ENCODE peak calls at places on chromosomes 5 and 9, in six cellular contexts. K is fibroblast of the aortic adventitia, R is AG10803, I is lower lobe of right lung, J is epithelial cell of proximal tubule, C is astrocyte of the spinal cord. F is an unnamed sample.

GRCh38 chr5:178323961-178324360 is 91.4 kb upstream of the PHYKPL start:
- DNase-seq in R (no peak), C (no peak), I (no peak), K (no peak), J (no peak), F (no peak)

GRCh38 chr5:10288600-10289213 is 19.0 kb downstream of the CMBL start:
- DNase-seq in C (no peak), R (no peak), K (no peak), I (peak), J (peak), F (no peak)

GRCh38 chr9:98380065-98380681 is 124.7 kb upstream of the TBC1D2 start:
- DNase-seq in K (peak), C (peak), R (peak), I (no peak), J (peak), F (no peak)

GRCh38 chr5:97115932-97116331 is 26.5 kb downstream of the LIX1 start:
- DNase-seq in J (no peak), R (no peak), C (no peak), K (no peak), I (no peak), F (no peak)

GRCh38 chr9:134099123-134099761 is 31.4 kb upstream of the BRD3 start:
- DNase-seq in I (no peak), K (peak), C (peak), J (peak), R (peak), F (no peak)

GRCh38 chr5:142433526-142434321 is 108.9 kb upstream of the SPRY4 start:
- DNase-seq in J (no peak), C (peak), K (peak), R (peak), I (no peak), F (no peak)

GRCh38 chr9:88583901-88584596 is 49.1 kb downstream of the NXNL2 start:
- DNase-seq in J (no peak), C (peak), I (no peak), R (peak), K (peak), F (peak)

GRCh38 chr5:56345352-56345751 is 112.2 kb upstream of the ANKRD55 start:
- DNase-seq in I (no peak), R (no peak), C (no peak), K (no peak), J (no peak), F (no peak)

GRCh38 chr9:121926417-121926816 is 166.7 kb downstream of the TTLL11 start:
- DNase-seq in K (no peak), J (no peak), C (no peak), R (no peak), I (no peak), F (no peak)

GRCh38 chr9:6215562-6215961 is at the start of gene IL33:
- DNase-seq in R (no peak), I (no peak), K (peak), C (no peak), J (no peak), F (no peak)

GRCh38 chr5:2917524-2917923 is 166.0 kb upstream of the IRX2 start:
- DNase-seq in R (no peak), C (no peak), K (no peak), J (no peak), I (no peak), F (no peak)

GRCh38 chr5:71830626-71831539 is 111.8 kb downstream of the CARTPT start:
- DNase-seq in R (peak), J (no peak), K (peak), C (peak), I (peak), F (peak)

GRCh38 chr9:89223398-89223977 is 44.9 kb upstream of the SHC3 start:
- DNase-seq in R (peak), C (no peak), J (no peak), K (peak), I (no peak), F (no peak)

GRCh38 chr9:123550797-123551196 is 194.8 kb downstream of the CRB2 start:
- DNase-seq in C (no peak), I (no peak), J (no peak), R (no peak), K (no peak), F (no peak)

GRCh38 chr5:155406815-155407214 is 393.3 kb downstream of the KIF4B start:
- DNase-seq in C (no peak), K (no peak), I (no peak), R (no peak), J (no peak), F (no peak)

GRCh38 chr9:3478549-3478953 is 47.2 kb downstream of the RFX3 start:
- DNase-seq in I (no peak), R (peak), J (peak), K (peak), C (no peak), F (no peak)

GRCh38 chr5:65037845-65038815 is 269.4 kb downstream of the CWC27 start:
- DNase-seq in C (no peak), I (no peak), J (no peak), R (no peak), K (no peak), F (no peak)

GRCh38 chr5:143019614-143020515 is 249.7 kb downstream of the ARHGAP26 start:
- DNase-seq in C (no peak), I (no peak), R (no peak), K (no peak), J (no peak), F (peak)

GRCh38 chr9:18238254-18238653 is 235.7 kb upstream of the ADAMTSL1 start:
- DNase-seq in J (peak), C (peak), K (peak), I (no peak), R (peak), F (peak)

GRCh38 chr5:51387854-51388320 is 4.6 kb downstream of the ISL1 start:
- DNase-seq in K (no peak), R (no peak), J (no peak), I (no peak), C (no peak), F (no peak)

GRCh38 chr9:93200449-93200742 is 16.5 kb downstream of the WNK2 start:
- DNase-seq in K (no peak), C (no peak), J (no peak), R (no peak), I (peak), F (no peak)

GRCh38 chr5:553874-554273 is 29.6 kb upstream of the SLC9A3 start:
- DNase-seq in J (no peak), C (no peak), K (no peak), R (no peak), I (no peak), F (no peak)

GRCh38 chr5:6585939-6586646 is 46.8 kb downstream of the NSUN2 start:
- DNase-seq in K (no peak), J (no peak), R (no peak), I (no peak), C (no peak), F (no peak)

GRCh38 chr5:5467737-5468136 is 45.3 kb downstream of the ICE1 start:
- DNase-seq in J (no peak), R (no peak), K (peak), C (peak), I (no peak), F (no peak)

GRCh38 chr9:78857371-78858225 is 560.7 kb downstream of the PSAT1 start:
- DNase-seq in J (no peak), C (no peak), I (no peak), R (no peak), K (no peak), F (no peak)

GRCh38 chr5:157828949-157829639 is 29.9 kb downstream of the CLINT1 start:
- DNase-seq in C (no peak), J (no peak), R (no peak), K (no peak), I (no peak), F (no peak)

GRCh38 chr9:134190232-134191121 is 26.1 kb upstream of the RNU6ATAC start:
- DNase-seq in R (no peak), C (no peak), I (no peak), J (no peak), K (no peak), F (no peak)

GRCh38 chr5:14216902-14217301 is 73.8 kb downstream of the TRIO start:
- DNase-seq in C (no peak), I (peak), K (no peak), J (peak), R (no peak), F (peak)

GRCh38 chr5:168167338-168167737 is 124.1 kb upstream of the WWC1 start:
- DNase-seq in R (no peak), C (no peak), K (no peak), I (no peak), J (no peak), F (no peak)

GRCh38 chr5:67493676-67494075 is 297.1 kb upstream of the CD180 start:
- DNase-seq in R (peak), K (peak), J (no peak), C (peak), I (no peak), F (no peak)

GRCh38 chr5:35754481-35754880 is 102.2 kb upstream of the IL7R start:
- DNase-seq in R (no peak), C (no peak), J (no peak), I (no peak), K (no peak), F (no peak)

GRCh38 chr5:169826618-169827017 is 153.7 kb downstream of the INSYN2B start:
- DNase-seq in I (no peak), R (no peak), C (no peak), K (no peak), J (no peak), F (no peak)
- TF ChIP-seq CTCF in I (no peak), R (peak), C (peak), K (peak), J (peak), F (peak)

DNA sequence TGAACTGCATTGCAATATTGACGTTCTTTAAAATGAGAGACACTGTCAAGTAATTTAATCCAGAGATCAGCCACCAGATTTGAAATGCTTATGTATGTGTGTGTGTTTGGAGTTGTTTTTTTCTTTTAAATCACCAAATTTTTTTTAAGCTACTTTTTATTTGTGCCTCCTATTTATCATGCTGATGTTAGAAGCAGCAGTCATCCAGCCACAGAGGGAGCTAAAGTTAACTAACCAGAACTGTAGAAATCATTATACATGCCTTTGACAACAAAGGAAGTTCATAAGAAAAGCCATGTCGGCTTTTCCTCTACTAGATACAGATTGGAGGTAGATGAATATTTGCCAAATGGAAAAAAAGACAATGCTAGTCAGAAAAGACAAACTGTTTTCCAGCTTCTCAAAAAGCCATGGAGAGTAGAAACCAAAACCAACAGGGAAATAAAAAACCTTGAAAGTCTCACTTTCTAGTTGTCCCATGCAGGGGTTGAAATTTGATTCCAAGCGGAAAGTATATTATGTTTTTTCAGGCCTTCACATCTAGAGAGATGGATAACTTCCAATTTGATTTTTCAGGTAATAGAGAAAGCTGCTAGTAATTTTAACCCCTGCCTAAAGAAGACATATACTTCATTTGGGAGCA is 4.5 kb downstream of the PURA start:
- DNase-seq in K (no peak), R (peak), C (no peak), J (no peak), I (no peak), F (no peak)
- H3K4me3 ChIP-seq in K (no peak), R (no peak), C (no peak), J (no peak), I (no peak), F (no peak)

DNA sequence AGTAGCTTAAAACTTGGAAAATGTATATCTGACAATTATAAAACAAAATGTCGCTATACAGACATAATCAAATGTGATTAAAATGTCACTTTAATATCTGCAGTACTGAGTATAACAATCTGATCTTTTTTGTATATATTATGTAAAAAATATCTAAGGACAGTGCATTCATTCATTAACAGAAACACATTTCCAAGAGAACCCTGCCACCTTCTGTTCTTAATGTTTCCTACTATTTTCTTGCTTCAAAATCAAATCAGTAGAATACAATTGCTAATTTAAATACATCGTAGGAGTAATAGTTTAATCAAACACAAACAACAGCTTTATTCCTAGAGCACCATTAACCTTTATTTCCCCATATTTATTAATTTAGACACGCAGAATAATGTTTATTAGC is 142.6 kb upstream of the ST8SIA4 start:
- DNase-seq in R (no peak), C (peak), J (no peak), K (peak), I (no peak), F (peak)
- TF ChIP-seq CTCF in R (no peak), C (peak), J (no peak), K (no peak), I (peak), F (no peak)

DNA sequence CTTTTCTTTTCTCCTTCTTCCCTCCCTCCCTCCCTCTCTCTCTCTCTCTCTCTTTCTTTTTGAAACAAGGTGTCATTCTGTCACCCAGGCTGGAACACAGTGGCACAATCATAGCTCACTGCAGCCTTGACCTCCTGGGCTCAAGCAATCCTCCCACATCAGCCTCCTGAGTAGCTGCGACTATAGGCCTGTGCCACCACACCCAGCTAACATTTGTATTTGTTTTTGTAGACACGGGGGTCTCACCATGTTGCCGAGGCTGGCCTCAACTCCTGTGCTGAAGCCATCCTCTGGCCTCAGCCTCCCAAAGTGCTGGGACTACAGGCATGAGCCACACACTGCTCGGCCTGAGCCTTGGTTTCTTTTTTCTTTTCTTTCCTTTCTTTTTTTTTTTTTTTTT is 45.8 kb downstream of the PLPP7 start:
- DNase-seq in R (no peak), C (no peak), K (no peak), I (peak), J (no peak), F (no peak)
- H3K4me3 ChIP-seq in R (no peak), C (no peak), K (no peak), I (no peak), J (no peak), F (no peak)

GRCh38 chr9:130446111-130446861 is 1.5 kb downstream of the ASS1 start:
- DNase-seq in C (peak), R (peak), J (no peak), I (peak), K (peak), F (no peak)

GRCh38 chr9:130443840-130444492 is 795 bp upstream of the ASS1 start:
- DNase-seq in R (no peak), J (no peak), I (no peak), C (no peak), K (no peak), F (no peak)

GRCh38 chr9:130447193-130447816 is 2.5 kb downstream of the ASS1 start:
- DNase-seq in C (no peak), K (no peak), I (no peak), R (no peak), J (no peak), F (no peak)

GRCh38 chr9:130444565-130445221 is at the start of gene ASS1:
- DNase-seq in R (peak), C (peak), K (no peak), J (no peak), I (peak), F (no peak)

GRCh38 chr9:130445268-130445983 is 665 bp downstream of the ASS1 start:
- DNase-seq in I (peak), K (peak), J (no peak), C (peak), R (peak), F (no peak)
- TF ChIP-seq CTCF in I (no peak), K (no peak), J (peak), C (no peak), R (no peak), F (no peak)

DNA sequence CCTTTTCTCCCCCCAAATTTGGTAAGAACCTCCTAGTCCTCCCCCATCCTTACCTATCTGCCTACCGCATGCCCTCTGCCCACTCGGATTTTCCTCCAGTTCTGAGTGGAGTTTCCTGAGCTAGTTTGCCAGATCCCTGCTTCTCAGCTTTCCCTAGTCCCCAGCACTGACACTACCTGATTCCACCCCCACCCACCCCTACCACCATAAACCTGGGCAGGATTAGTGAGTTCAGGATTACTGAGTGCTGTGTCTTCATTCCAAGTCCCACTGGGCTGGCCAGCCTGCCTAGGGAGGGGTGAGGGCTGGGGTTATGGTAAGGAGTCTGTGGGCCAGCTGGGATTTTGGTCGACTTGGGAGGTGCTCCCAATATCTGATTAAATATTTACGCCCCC is 3.9 kb downstream of the PITX1 start:
- DNase-seq in I (peak), K (no peak), C (no peak), R (no peak), J (no peak), F (no peak)
- H3K4me3 ChIP-seq in I (peak), K (no peak), C (no peak), R (no peak), J (no peak), F (no peak)

F was measured in retinal pigment epithelial cell.